ENCODE peak calls at places on chromosomes 7 and 10, in six cellular contexts. E, Z, W, B, A and F are unnamed samples.

GRCh38 chr10:91653214-91653875 is 20.5 kb upstream of the PPP1R3C start:
- DNase-seq in E (no peak), Z (no peak), W (no peak), B (no peak), A (no peak), F (no peak)

GRCh38 chr10:104762793-104763192 is 121.7 kb downstream of the SORCS3 start:
- DNase-seq in E (no peak), Z (no peak), W (no peak), B (no peak), A (no peak), F (no peak)

GRCh38 chr10:104631946-104632345 is 9.1 kb upstream of the SORCS3 start:
- DNase-seq in E (no peak), Z (no peak), W (no peak), B (no peak), A (no peak), F (no peak)

GRCh38 chr10:12782537-12782936 is 219.0 kb downstream of the CCDC3 start:
- DNase-seq in E (peak; percentile 36), Z (peak; percentile 75), W (peak; percentile 55), B (no peak), A (peak; percentile 28), F (peak; percentile 64)

GRCh38 chr7:24494832-24495231 is 78.4 kb upstream of the PALS2 start:
- DNase-seq in E (no peak), Z (no peak), W (no peak), B (no peak), A (no peak), F (no peak)

GRCh38 chr7:155878250-155878649 is 66.0 kb upstream of the SHH start:
- DNase-seq in E (no peak), Z (no peak), W (no peak), B (no peak), A (no peak), F (no peak)

GRCh38 chr7:131720703-131721102 is 164.3 kb upstream of the PODXL start:
- DNase-seq in E (no peak), Z (no peak), W (no peak), B (no peak), A (no peak), F (no peak)

GRCh38 chr10:89032141-89032814 is 41.7 kb downstream of the FAS start:
- DNase-seq in E (no peak), Z (no peak), W (no peak), B (no peak), A (no peak), F (no peak)

GRCh38 chr10:99461230-99461629 is 30.8 kb upstream of the GOT1 start:
- DNase-seq in E (no peak), Z (no peak), W (no peak), B (no peak), A (no peak), F (no peak)

GRCh38 chr7:92988941-92989540 is 128.7 kb downstream of the SAMD9 start:
- DNase-seq in E (no peak), Z (no peak), W (no peak), B (no peak), A (no peak), F (no peak)

GRCh38 chr7:13745530-13745929 is 243.9 kb downstream of the ETV1 start:
- DNase-seq in E (no peak), Z (no peak), W (no peak), B (no peak), A (no peak), F (no peak)

GRCh38 chr7:142375710-142376313 is 118.0 kb upstream of the PRSS58 start:
- DNase-seq in E (no peak), Z (peak; percentile 81), W (peak; percentile 40), B (no peak), A (peak; percentile 92), F (peak; percentile 74)

GRCh38 chr7:99499356-99499712 is 747 bp downstream of the ZNF394 start:
- DNase-seq in E (no peak), Z (no peak), W (no peak), B (no peak), A (no peak), F (no peak)

GRCh38 chr7:134565643-134566136 is 16.8 kb downstream of the AKR1B15 start:
- DNase-seq in E (no peak), Z (no peak), W (no peak), B (no peak), A (no peak), F (no peak)

GRCh38 chr7:45514944-45515343 is 59.2 kb upstream of the ADCY1 start:
- DNase-seq in E (no peak), Z (no peak), W (no peak), B (no peak), A (no peak), F (no peak)

GRCh38 chr10:15436696-15437095 is 65.6 kb upstream of the FAM171A1 start:
- DNase-seq in E (no peak), Z (no peak), W (no peak), B (no peak), A (no peak), F (no peak)

GRCh38 chr7:127391591-127392181 is 822 bp downstream of the ZNF800 start:
- DNase-seq in E (peak; percentile 9), Z (peak; percentile 22), W (no peak), B (no peak), A (peak; percentile 14), F (peak; percentile 50)

GRCh38 chr7:110994028-110994967 is 96.6 kb upstream of the LRRN3 start:
- DNase-seq in E (no peak), Z (no peak), W (no peak), B (no peak), A (no peak), F (no peak)

GRCh38 chr7:92276486-92276885 is 30.7 kb downstream of the ANKIB1 start:
- DNase-seq in E (no peak), Z (no peak), W (no peak), B (no peak), A (no peak), F (no peak)

GRCh38 chr10:3814832-3815209 is 29.8 kb upstream of the KLF6 start:
- DNase-seq in E (no peak), Z (no peak), W (no peak), B (no peak), A (no peak), F (no peak)

GRCh38 chr7:121329460-121330052 is 756 bp downstream of the WNT16 start:
- DNase-seq in E (peak; percentile 23), Z (peak; percentile 71), W (peak; percentile 53), B (no peak), A (peak; percentile 33), F (peak; percentile 54)

GRCh38 chr7:121328508-121329459 is at the start of gene WNT16:
- DNase-seq in E (no peak), Z (peak; percentile 83), W (peak; percentile 54), B (no peak), A (no peak), F (peak; percentile 69)

GRCh38 chr7:121331048-121331447 is 2.2 kb downstream of the WNT16 start:
- DNase-seq in E (no peak), Z (no peak), W (no peak), B (no peak), A (no peak), F (no peak)

GRCh38 chr7:121331574-121331973 is 2.8 kb downstream of the WNT16 start:
- DNase-seq in E (no peak), Z (no peak), W (peak; percentile 10), B (no peak), A (no peak), F (no peak)

GRCh38 chr7:121330053-121330833 is 1.4 kb downstream of the WNT16 start:
- DNase-seq in E (peak; percentile 26), Z (peak; percentile 38), W (peak; percentile 52), B (no peak), A (peak; percentile 11), F (peak; percentile 35)
- TF ChIP-seq CTCF in E (no peak), Z (no peak), W (no peak), B (no peak), A (no peak), F (no peak)

GRCh38 chr7:26399309-26399610 is 107.6 kb downstream of the SNX10 start:
- DNase-seq in E (peak; percentile 24), Z (peak; percentile 22), W (peak; percentile 41), B (no peak), A (peak; percentile 65), F (peak; percentile 55)
- TF ChIP-seq CTCF in E (peak; percentile 40), Z (no peak), W (peak; percentile 18), B (no peak), A (peak; percentile 67), F (no peak)

DNA sequence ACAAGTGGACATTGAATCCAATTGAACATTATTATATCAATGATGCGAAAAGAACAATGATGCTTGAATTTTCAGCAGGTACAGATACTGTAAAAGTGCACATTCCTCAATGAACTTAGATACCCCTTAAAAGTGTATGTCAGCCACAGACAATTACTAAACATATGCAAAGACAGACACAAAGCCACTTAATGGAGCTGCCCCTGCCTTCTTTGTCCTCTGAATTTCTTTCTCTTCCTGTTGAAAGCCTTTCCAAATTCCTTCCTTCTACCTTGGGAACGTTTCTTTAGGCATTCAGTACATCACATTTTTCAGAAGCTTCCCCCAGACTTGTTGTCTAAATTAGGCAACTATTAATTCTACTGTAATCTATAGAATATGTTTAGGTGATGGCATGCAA is 706.8 kb upstream of the MBL2 start:
- DNase-seq in E (no peak), Z (no peak), W (no peak), B (no peak), A (no peak), F (no peak)
- TF ChIP-seq CTCF in E (no peak), Z (no peak), W (no peak), B (no peak), A (no peak), F (no peak)

GRCh38 chr10:93812664-93813338 is 55.1 kb downstream of the LGI1 start:
- DNase-seq in E (no peak), Z (no peak), W (no peak), B (no peak), A (no peak), F (no peak)

GRCh38 chr10:93818086-93818485 is 60.4 kb downstream of the LGI1 start:
- DNase-seq in E (no peak), Z (no peak), W (no peak), B (no peak), A (no peak), F (no peak)

GRCh38 chr10:93816123-93816747 is 58.5 kb downstream of the LGI1 start:
- DNase-seq in E (peak; percentile 58), Z (peak; percentile 62), W (peak; percentile 67), B (peak; percentile 58), A (peak; percentile 71), F (peak; percentile 74)

GRCh38 chr10:93815304-93816091 is 57.8 kb downstream of the LGI1 start:
- DNase-seq in E (peak; percentile 19), Z (peak; percentile 14), W (peak; percentile 25), B (no peak), A (peak; percentile 69), F (no peak)

DNA sequence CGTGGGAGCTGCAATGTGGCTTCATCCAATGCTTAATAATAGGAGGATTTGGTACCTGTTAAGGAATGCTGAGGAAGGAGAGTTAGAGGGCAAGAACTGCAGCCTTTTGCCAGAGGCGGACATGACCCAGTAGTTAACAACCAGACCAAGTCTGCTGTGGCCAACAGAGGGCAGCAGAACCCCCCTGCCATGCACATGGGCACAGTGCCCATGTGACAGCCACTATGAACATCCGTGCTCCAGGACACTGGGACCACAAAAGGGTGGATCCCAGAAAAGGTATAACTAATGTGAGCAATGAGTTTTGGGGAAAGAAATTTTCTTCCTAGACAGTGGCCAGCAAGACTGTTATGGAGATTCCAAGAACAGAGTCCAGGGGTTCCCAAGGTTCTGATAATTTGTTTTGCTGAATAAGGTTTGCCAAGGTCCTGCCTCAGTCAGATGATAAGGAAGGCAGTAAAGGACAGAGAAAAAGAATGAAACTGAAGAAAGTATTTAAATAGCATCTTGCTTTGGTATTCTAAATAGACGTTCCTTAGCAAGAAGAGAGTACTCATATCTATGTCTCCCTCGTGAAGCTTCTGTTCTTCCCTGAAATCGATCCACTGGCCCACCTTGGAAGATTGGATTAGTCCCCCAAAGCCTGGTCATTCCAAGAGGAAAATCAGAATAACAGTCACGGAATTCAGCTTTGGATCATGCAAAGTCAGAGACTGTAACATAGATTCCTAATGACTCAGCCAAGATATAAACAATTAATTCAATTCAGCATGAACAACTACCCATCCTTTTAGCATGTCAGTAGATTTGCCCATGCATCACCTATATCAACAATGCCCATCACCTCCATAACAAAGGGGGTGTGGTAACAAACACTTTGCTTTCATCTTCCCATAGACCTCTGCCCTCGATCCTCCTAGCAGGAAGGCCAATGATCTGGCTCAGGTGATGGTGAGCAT is 56.0 kb downstream of the LGI1 start:
- DNase-seq in E (peak; percentile 49), Z (peak; percentile 73), W (peak; percentile 54), B (no peak), A (peak; percentile 75), F (peak; percentile 58)
- TF ChIP-seq CTCF in E (peak; percentile 60), Z (peak; percentile 48), W (peak; percentile 52), B (peak; percentile 72), A (peak; percentile 88), F (peak; percentile 66)